ENCODE peak calls at places on chromosomes 11 and 22, in seven cellular contexts. B, P, A, S, C, V and E are unnamed samples.

GRCh38 chr11:62805991-62806441 is 776 bp upstream of the NXF1 start:
- DNase-seq in B (no peak), P (peak; percentile 42), A (no peak), S (no peak), C (no peak), V (no peak), E (no peak)

GRCh38 chr22:46748206-46748947 is 10.3 kb upstream of the CERK start:
- DNase-seq in B (no peak), P (no peak), A (no peak), S (no peak), C (no peak), V (no peak), E (no peak)

GRCh38 chr11:9092846-9093778 is 1.7 kb upstream of the SCUBE2 start:
- DNase-seq in B (no peak), P (peak; percentile 6), A (no peak), S (peak; percentile 24), C (no peak), V (no peak), E (no peak)

GRCh38 chr11:81007046-81007445 is 1566.2 kb upstream of the TENM4 start:
- DNase-seq in B (no peak), P (peak; percentile 56), A (no peak), S (peak; percentile 56), C (no peak), V (no peak), E (peak; percentile 2)

GRCh38 chr22:43544282-43544673 is 132.5 kb downstream of the MPPED1 start:
- DNase-seq in B (no peak), P (no peak), A (no peak), S (no peak), C (no peak), V (no peak), E (no peak)

GRCh38 chr11:7533199-7534029 is 19.6 kb downstream of the PPFIBP2 start:
- DNase-seq in B (no peak), P (no peak), A (no peak), S (no peak), C (no peak), V (no peak), E (no peak)

GRCh38 chr11:73414977-73415492 is 38.8 kb downstream of the RELT start:
- DNase-seq in B (no peak), P (peak; percentile 80), A (no peak), S (no peak), C (no peak), V (no peak), E (peak; percentile 74)

GRCh38 chr11:94127632-94128031 is 1.0 kb upstream of the PANX1 start:
- DNase-seq in B (no peak), P (no peak), A (no peak), S (no peak), C (no peak), V (no peak), E (no peak)

GRCh38 chr11:82750643-82751139 is 17.0 kb upstream of the FAM181B start:
- DNase-seq in B (no peak), P (no peak), A (no peak), S (no peak), C (no peak), V (no peak), E (no peak)

GRCh38 chr22:44530569-44530968 is 32.5 kb upstream of the RTL6 start:
- DNase-seq in B (no peak), P (no peak), A (no peak), S (no peak), C (no peak), V (no peak), E (no peak)

GRCh38 chr22:32723632-32724031 is 77.9 kb upstream of the TIMP3 start:
- DNase-seq in B (peak; percentile 83), P (peak; percentile 73), A (no peak), S (peak; percentile 92), C (peak; percentile 67), V (peak; percentile 87), E (peak; percentile 86)

GRCh38 chr11:102241026-102241425 is 76.3 kb upstream of the BIRC3 start:
- DNase-seq in B (no peak), P (peak; percentile 28), A (no peak), S (no peak), C (no peak), V (no peak), E (peak; percentile 24)

GRCh38 chr11:77127674-77127968 is 425 bp upstream of the MYO7A start:
- DNase-seq in B (no peak), P (no peak), A (no peak), S (no peak), C (no peak), V (no peak), E (no peak)

GRCh38 chr11:776459-777287 is 614 bp downstream of the GATD1 start:
- DNase-seq in B (no peak), P (no peak), A (no peak), S (no peak), C (peak; percentile 51), V (no peak), E (no peak)

GRCh38 chr11:61554172-61554988 is 26.5 kb downstream of the SYT7 start:
- DNase-seq in B (no peak), P (no peak), A (no peak), S (peak; percentile 53), C (no peak), V (no peak), E (no peak)

GRCh38 chr22:20552450-20552894 is 45.1 kb downstream of the MED15 start:
- DNase-seq in B (no peak), P (peak; percentile 72), A (no peak), S (no peak), C (no peak), V (no peak), E (peak; percentile 40)
- H3K4me3 ChIP-seq in B (no peak overlapping the region), P (no peak overlapping the region), A (no peak overlapping the region), S (no peak overlapping the region), C (no peak overlapping the region), V (no peak overlapping the region), E (no peak overlapping the region)

GRCh38 chr11:130599073-130599654 is 150.7 kb downstream of the ADAMTS15 start:
- DNase-seq in B (no peak), P (peak; percentile 59), A (no peak), S (no peak), C (no peak), V (no peak), E (no peak)
- H3K4me3 ChIP-seq in B (no peak overlapping the region), P (no peak overlapping the region), A (no peak overlapping the region), S (no peak overlapping the region), C (no peak overlapping the region), V (no peak overlapping the region), E (no peak overlapping the region)

GRCh38 chr11:126547161-126547560 is 191.7 kb downstream of the ST3GAL4 start:
- DNase-seq in B (peak; percentile 16), P (peak; percentile 33), A (no peak), S (peak; percentile 4), C (no peak), V (peak; percentile 66), E (peak; percentile 52)
- H3K4me3 ChIP-seq in B (no peak overlapping the region), P (no peak overlapping the region), A (no peak overlapping the region), S (no peak overlapping the region), C (no peak overlapping the region), V (no peak overlapping the region), E (no peak overlapping the region)

DNA sequence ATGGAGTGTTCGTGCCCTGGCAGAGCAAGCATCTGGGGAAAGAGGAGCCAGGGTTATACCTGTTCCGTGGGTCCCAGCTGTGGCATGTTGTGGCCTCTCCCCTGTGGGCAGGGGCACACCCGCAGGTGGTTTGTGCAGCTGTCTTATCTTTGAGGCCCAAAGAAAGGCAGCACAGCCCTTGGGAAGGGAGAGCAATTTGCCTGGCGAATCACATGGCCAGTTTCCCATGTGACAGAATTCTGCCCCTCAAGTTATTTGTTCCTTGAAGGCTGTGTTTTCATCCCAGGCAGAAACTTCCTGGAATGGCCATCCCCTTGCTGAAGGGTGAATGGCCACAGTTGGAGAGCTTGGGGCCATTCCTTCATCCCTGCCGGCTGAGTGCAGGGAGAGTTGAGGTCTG is 16.4 kb upstream of the COX8A start:
- DNase-seq in B (no peak), P (no peak), A (no peak), S (no peak), C (no peak), V (no peak), E (no peak)
- H3K4me3 ChIP-seq in B (no peak overlapping the region), P (no peak overlapping the region), A (no peak overlapping the region), S (no peak overlapping the region), C (no peak overlapping the region), V (no peak overlapping the region), E (no peak overlapping the region)

GRCh38 chr22:50524664-50525103 is 714 bp downstream of the SCO2 start:
- DNase-seq in B (no peak), P (no peak), A (no peak), S (no peak), C (no peak), V (no peak), E (no peak)

GRCh38 chr22:50525104-50525958 is at the start of gene SCO2:
- DNase-seq in B (peak; percentile 94), P (peak; percentile 97), A (peak; percentile 97), S (peak; percentile 87), C (peak; percentile 95), V (peak; percentile 86), E (peak; percentile 95)

GRCh38 chr22:50522806-50523438 is 2.5 kb downstream of the SCO2 start:
- DNase-seq in B (no peak), P (no peak), A (no peak), S (no peak), C (peak; percentile 52), V (no peak), E (no peak)

GRCh38 chr22:50523458-50523805 is 2.0 kb downstream of the SCO2 start:
- DNase-seq in B (no peak), P (no peak), A (no peak), S (no peak), C (no peak), V (no peak), E (no peak)

GRCh38 chr22:50523806-50524663 is 1.4 kb downstream of the SCO2 start:
- DNase-seq in B (no peak), P (no peak), A (peak; percentile 30), S (no peak), C (peak; percentile 55), V (no peak), E (no peak)
- H3K4me3 ChIP-seq in B (peak overlapping the region; percentile 81), P (peak overlapping the region; percentile 82), A (peak overlapping the region; percentile 87), S (peak overlapping the region; percentile 79), C (peak overlapping the region; percentile 51), V (peak overlapping the region; percentile 78), E (peak overlapping the region; percentile 70)

GRCh38 chr11:130897262-130898182 is 18.8 kb downstream of the SNX19 start:
- DNase-seq in B (peak; percentile 96), P (peak; percentile 98), A (no peak), S (peak; percentile 86), C (peak; percentile 88), V (no peak), E (peak; percentile 94)
- H3K4me3 ChIP-seq in B (peak overlapping the region; percentile 34), P (no peak overlapping the region), A (no peak overlapping the region), S (no peak overlapping the region), C (no peak overlapping the region), V (no peak overlapping the region), E (peak overlapping the region; percentile 23)

GRCh38 chr11:65917077-65917433 is 1.8 kb downstream of the C11orf68 start:
- DNase-seq in B (no peak), P (no peak), A (no peak), S (no peak), C (no peak), V (no peak), E (no peak)
- H3K4me3 ChIP-seq in B (peak overlapping the region; percentile 94), P (no peak overlapping the region), A (no peak overlapping the region), S (no peak overlapping the region), C (no peak overlapping the region), V (peak overlapping the region; percentile 99), E (peak overlapping the region; percentile 88)